ENCODE peak calls at places on chromosomes 16 and 17, in eight cellular contexts. R is lung, Q is fibroblast of lung, Z is pancreas, L is kidney, W is mammary epithelial cell, S is IMR-90, A is aorta. P is an unnamed sample.
A peak's percentile ranks its signal among the peaks of the same experiment; 100 is the strongest.

GRCh38 chr17:6387858-6388257 is 47.1 kb downstream of the AIPL1 start:
- DNase-seq in R (no peak), Q (no peak), Z (no peak), L (no peak), W (no peak), S (no peak), A (no peak), P (no peak)

GRCh38 chr17:42720996-42721583 is 23.8 kb downstream of the EZH1 start:
- DNase-seq in R (no peak), Q (peak; percentile 79), Z (no peak), L (no peak), W (peak; percentile 43), S (peak; percentile 71), A (no peak), P (peak; percentile 45)

GRCh38 chr16:65375651-65376050 is 253.8 kb upstream of the CDH11 start:
- DNase-seq in R (no peak), Q (no peak), Z (no peak), L (no peak), W (peak; percentile 59), S (peak; percentile 58), A (no peak), P (no peak)

GRCh38 chr17:34843682-34844081 is 117.6 kb downstream of the CCT6B start:
- DNase-seq in R (no peak), Q (no peak), Z (no peak), L (peak; percentile 15), W (no peak), S (no peak), A (no peak), P (peak; percentile 10)

GRCh38 chr17:65527381-65527780 is 34.1 kb downstream of the AXIN2 start:
- DNase-seq in R (no peak), Q (no peak), Z (no peak), L (no peak), W (no peak), S (no peak), A (no peak), P (no peak)

GRCh38 chr16:58814348-58814801 is 80.3 kb upstream of the GOT2 start:
- DNase-seq in R (no peak), Q (peak; percentile 56), Z (peak; percentile 7), L (no peak), W (peak; percentile 26), S (peak; percentile 30), A (no peak), P (peak; percentile 42)

GRCh38 chr17:38454528-38454927 is 26.3 kb downstream of the ARHGAP23 start:
- DNase-seq in R (peak; percentile 68), Q (peak; percentile 81), Z (no peak), L (peak; percentile 91), W (peak; percentile 75), S (peak; percentile 80), A (peak; percentile 96), P (no peak)

GRCh38 chr16:10332301-10332700 is 53.6 kb upstream of the ATF7IP2 start:
- DNase-seq in R (no peak), Q (no peak), Z (peak; percentile 40), L (no peak), W (no peak), S (no peak), A (no peak), P (no peak)

GRCh38 chr16:11315499-11315898 is 29.8 kb upstream of the RMI2 start:
- DNase-seq in R (no peak), Q (peak; percentile 37), Z (no peak), L (peak; percentile 87), W (no peak), S (peak; percentile 68), A (no peak), P (no peak)

GRCh38 chr16:89973654-89974335 is 25.2 kb downstream of the DEF8 start:
- DNase-seq in R (no peak), Q (no peak), Z (no peak), L (no peak), W (no peak), S (no peak), A (no peak), P (no peak)

GRCh38 chr17:27541326-27542023 is 85.2 kb downstream of the KSR1 start:
- DNase-seq in R (no peak), Q (no peak), Z (no peak), L (no peak), W (no peak), S (no peak), A (no peak), P (no peak)

GRCh38 chr16:30948956-30949654 is at the start of gene ORAI3:
- DNase-seq in R (peak; percentile 75), Q (peak; percentile 63), Z (peak; percentile 61), L (peak; percentile 95), W (peak; percentile 60), S (peak; percentile 44), A (peak; percentile 93), P (no peak)

GRCh38 chr17:12391468-12391867 is 274.2 kb upstream of the MYOCD start:
- DNase-seq in R (no peak), Q (no peak), Z (no peak), L (no peak), W (no peak), S (no peak), A (no peak), P (no peak)

GRCh38 chr16:80253741-80254140 is 287.1 kb upstream of the DYNLRB2 start:
- DNase-seq in R (no peak), Q (no peak), Z (no peak), L (no peak), W (no peak), S (no peak), A (no peak), P (no peak)

GRCh38 chr17:47686276-47686635 is 7.7 kb upstream of the TBKBP1 start:
- DNase-seq in R (no peak), Q (peak; percentile 67), Z (no peak), L (no peak), W (peak; percentile 49), S (peak; percentile 58), A (no peak), P (no peak)

GRCh38 chr17:56076980-56077379 is 76.3 kb upstream of the ANKFN1 start:
- DNase-seq in R (no peak), Q (no peak), Z (no peak), L (no peak), W (no peak), S (no peak), A (no peak), P (no peak)

GRCh38 chr17:50631908-50632571 is 2.6 kb upstream of the ABCC3 start:
- DNase-seq in R (no peak), Q (no peak), Z (no peak), L (peak; percentile 17), W (peak; percentile 37), S (no peak), A (peak; percentile 20), P (no peak)

GRCh38 chr17:50629902-50630301 is 4.8 kb upstream of the ABCC3 start:
- DNase-seq in R (no peak), Q (no peak), Z (no peak), L (peak; percentile 29), W (no peak), S (no peak), A (peak; percentile 14), P (no peak)

GRCh38 chr17:50632637-50633036 is 2.0 kb upstream of the ABCC3 start:
- DNase-seq in R (no peak), Q (no peak), Z (no peak), L (peak; percentile 22), W (no peak), S (no peak), A (peak; percentile 40), P (no peak)

GRCh38 chr17:50631195-50631907 is 3.3 kb upstream of the ABCC3 start:
- DNase-seq in R (no peak), Q (no peak), Z (no peak), L (peak; percentile 68), W (no peak), S (no peak), A (peak; percentile 74), P (no peak)

GRCh38 chr17:50630524-50631194 is 4.0 kb upstream of the ABCC3 start:
- DNase-seq in R (peak; percentile 65), Q (no peak), Z (peak; percentile 78), L (peak; percentile 81), W (peak; percentile 41), S (no peak), A (peak; percentile 84), P (peak; percentile 39)
- H3K36me3 ChIP-seq in R (no peaks in the 10 kb centered on the region), Q (no peaks in the 10 kb centered on the region), Z (no peaks in the 10 kb centered on the region), L (no peaks in the 10 kb centered on the region), W (no peaks in the 10 kb centered on the region), S (no peaks in the 10 kb centered on the region), A (no peaks in the 10 kb centered on the region), P (no peaks in the 10 kb centered on the region)

DNA sequence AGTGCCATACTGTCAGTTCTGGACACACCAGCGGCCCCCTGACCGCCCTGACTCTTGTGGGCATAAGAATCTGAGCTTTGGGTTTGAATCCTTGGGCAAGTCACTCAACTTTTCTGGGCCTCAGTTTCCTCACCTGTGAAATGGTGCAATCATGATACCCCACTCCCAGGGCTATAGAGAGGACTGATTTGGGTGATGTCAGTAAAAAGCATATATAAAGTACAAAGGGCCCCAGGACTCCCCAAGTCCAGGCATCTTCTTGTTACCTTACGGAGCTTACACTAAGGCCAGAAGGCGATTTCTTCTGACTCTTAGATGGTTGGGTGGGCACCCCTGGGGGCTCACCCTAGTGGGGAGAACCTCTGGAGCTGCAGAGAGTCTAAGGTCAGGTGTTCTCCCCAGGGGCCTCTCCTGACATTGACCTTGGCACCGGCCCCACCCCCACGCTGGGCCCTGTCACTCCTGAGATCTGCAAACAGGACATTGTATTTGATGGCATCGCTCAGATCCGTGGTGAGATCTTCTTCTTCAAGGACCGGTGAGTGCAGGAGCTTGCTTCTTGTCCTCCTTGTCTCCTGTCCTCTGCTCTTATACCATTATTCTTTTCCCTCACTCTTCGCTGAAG is 13.9 kb downstream of the MMP2 start:
- DNase-seq in R (no peak), Q (no peak), Z (no peak), L (no peak), W (no peak), S (no peak), A (no peak), P (no peak)
- H3K36me3 ChIP-seq in R (no peaks in the 10 kb centered on the region), Q (peaks cover 45% of the 10 kb centered on the region), Z (no peaks in the 10 kb centered on the region), L (no peaks in the 10 kb centered on the region), W (no peaks in the 10 kb centered on the region), S (peaks cover 75% of the 10 kb centered on the region), A (no peaks in the 10 kb centered on the region), P (no peaks in the 10 kb centered on the region)

GRCh38 chr16:68328860-68329370 is 18.1 kb downstream of the PRMT7 start:
- DNase-seq in R (no peak), Q (no peak), Z (no peak), L (no peak), W (no peak), S (no peak), A (no peak), P (no peak)
- H3K36me3 ChIP-seq in R (peaks cover 6% of the 10 kb centered on the region), Q (peaks cover 7% of the 10 kb centered on the region), Z (no peaks in the 10 kb centered on the region), L (peaks cover 16% of the 10 kb centered on the region), W (peaks cover 18% of the 10 kb centered on the region), S (peaks cover 15% of the 10 kb centered on the region), A (no peaks in the 10 kb centered on the region), P (peaks cover 51% of the 10 kb centered on the region)

DNA sequence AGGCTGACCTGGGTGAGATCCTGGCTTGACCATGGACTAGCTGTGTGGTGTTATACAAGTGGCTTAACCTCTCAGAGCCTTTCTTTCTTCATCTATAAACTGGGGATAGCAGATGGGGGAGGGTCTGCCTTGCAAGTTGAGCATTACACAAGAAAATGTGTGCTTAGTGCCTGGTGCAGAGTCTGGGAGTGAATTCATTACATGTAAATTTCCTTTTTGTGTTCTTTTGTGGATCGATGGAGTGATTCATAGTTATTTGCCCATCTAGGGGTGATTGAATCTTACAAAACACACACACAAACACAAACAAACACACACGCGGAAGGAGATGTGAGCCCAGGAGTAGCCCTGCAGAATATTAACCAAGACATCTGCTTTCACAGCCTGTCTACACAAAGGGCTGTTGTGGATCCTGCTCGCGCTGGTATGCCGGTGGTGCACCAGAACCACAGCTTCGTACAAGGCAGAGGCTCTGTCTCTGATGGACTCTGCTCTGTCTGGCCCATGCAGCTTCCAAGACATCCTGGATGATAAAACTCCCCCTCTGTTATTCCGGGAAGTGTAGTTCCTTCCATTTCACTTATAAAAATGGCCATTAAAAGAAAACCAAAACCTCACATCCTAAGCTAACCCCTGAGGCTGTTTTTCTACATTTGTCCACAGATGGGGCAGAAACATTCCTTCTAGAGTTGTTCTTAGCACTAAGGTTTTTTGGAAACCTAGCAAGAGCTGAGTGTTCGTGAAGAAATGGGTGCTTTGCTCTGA is 86.1 kb downstream of the UTP18 start:
- DNase-seq in R (no peak), Q (no peak), Z (no peak), L (no peak), W (no peak), S (no peak), A (no peak), P (no peak)
- H3K36me3 ChIP-seq in R (no peaks in the 10 kb centered on the region), Q (no peaks in the 10 kb centered on the region), Z (no peaks in the 10 kb centered on the region), L (no peaks in the 10 kb centered on the region), W (no peaks in the 10 kb centered on the region), S (no peaks in the 10 kb centered on the region), A (no peaks in the 10 kb centered on the region), P (no peaks in the 10 kb centered on the region)

P was measured in DND-41.